ENCODE peak calls at places on chromosomes 6 and 20, in nine cellular contexts. P is neuronal stem cell, J is NCI-H524, Q is tibial nerve, X is IMR-90, N is GF-D8, Z is iPS DF 19.7, L is mesothelial cell of epicardium, C is AG10803. K is an unnamed sample.

GRCh38 chr20:1941226-1941625 is 46.0 kb downstream of the SIRPA start:
- DNase-seq in C (peak; percentile 56), N (no peak), L (no peak), X (peak; percentile 30), P (no peak), J (no peak), Q (no peak), Z (no peak), K (no peak)

GRCh38 chr6:24847402-24847801 is 48.7 kb upstream of the ARMH2 start:
- DNase-seq in C (no peak), L (no peak), X (no peak), P (no peak), J (no peak), N (no peak), Q (no peak), Z (no peak), K (no peak)

GRCh38 chr20:4018015-4018748 is 2.8 kb upstream of the RNF24 start:
- DNase-seq in C (peak; percentile 15), J (no peak), L (no peak), Q (no peak), X (no peak), N (no peak), Z (no peak), P (no peak), K (no peak)

GRCh38 chr20:25218109-25218486 is 22.6 kb downstream of the ENTPD6 start:
- DNase-seq in Z (no peak), L (no peak), Q (no peak), J (no peak), X (no peak), N (no peak), P (no peak), C (no peak), K (no peak)

GRCh38 chr20:21180248-21180647 is 54.4 kb downstream of the KIZ start:
- DNase-seq in L (no peak), Z (no peak), C (no peak), N (no peak), P (no peak), X (no peak), Q (no peak), J (no peak), K (no peak)

GRCh38 chr20:14418441-14418840 is 81.0 kb upstream of the FLRT3 start:
- DNase-seq in L (no peak), Q (no peak), P (no peak), C (peak; percentile 61), J (no peak), Z (no peak), X (no peak), N (no peak), K (no peak)

GRCh38 chr20:22312744-22313346 is 271.5 kb downstream of the FOXA2 start:
- DNase-seq in Q (peak; percentile 56), N (no peak), Z (no peak), L (peak; percentile 53), P (peak; percentile 38), C (peak; percentile 40), J (peak; percentile 23), X (peak; percentile 25), K (peak; percentile 44)

GRCh38 chr6:161303628-161304340 is 29.9 kb upstream of the AGPAT4 start:
- DNase-seq in Z (no peak), X (peak; percentile 55), C (peak; percentile 14), P (no peak), N (no peak), J (no peak), Q (no peak), L (no peak), K (no peak)

GRCh38 chr6:107192739-107193296 is 77.5 kb upstream of the BEND3 start:
- DNase-seq in X (no peak), Z (no peak), L (no peak), J (no peak), C (no peak), P (no peak), Q (no peak), N (no peak), K (no peak)

GRCh38 chr6:34213772-34214171 is 22.9 kb upstream of the HMGA1 start:
- DNase-seq in C (no peak), X (peak; percentile 81), P (no peak), Z (no peak), Q (no peak), N (no peak), J (no peak), L (no peak), K (no peak)

GRCh38 chr6:132764370-132764769 is 6.7 kb upstream of the VNN2 start:
- DNase-seq in X (peak; percentile 83), C (peak; percentile 86), P (no peak), N (no peak), Z (no peak), Q (no peak), L (no peak), J (no peak), K (no peak)

GRCh38 chr6:109295109-109295765 is 87.0 kb downstream of the CD164 start:
- DNase-seq in J (no peak), P (no peak), C (no peak), Q (no peak), Z (no peak), L (no peak), N (no peak), X (no peak), K (no peak)

GRCh38 chr6:18102783-18103509 is 19.5 kb downstream of the NHLRC1 start:
- DNase-seq in L (no peak), Z (no peak), J (no peak), N (no peak), Q (no peak), P (no peak), C (no peak), X (no peak), K (no peak)

GRCh38 chr6:136566007-136566487 is 15.8 kb upstream of the MAP7 start:
- DNase-seq in L (no peak), Q (no peak), X (no peak), Z (no peak), N (peak; percentile 87), J (no peak), C (no peak), P (no peak), K (no peak)

GRCh38 chr6:159149641-159150040 is 19.6 kb upstream of the FNDC1 start:
- DNase-seq in Z (no peak), J (no peak), N (no peak), Q (no peak), C (peak; percentile 91), X (no peak), P (no peak), L (no peak), K (no peak)

GRCh38 chr6:11710221-11710836 is 68.3 kb downstream of the ADTRP start:
- DNase-seq in J (no peak), C (no peak), Z (no peak), L (no peak), X (peak; percentile 43), N (no peak), Q (no peak), P (no peak), K (no peak)